ENCODE peak calls at places on chromosome 10, in nine cellular contexts. W is left ventricle myocardium inferior; T is GM23248; F is heart left ventricle; V is uterus; U is CD8-positive, alpha-beta memory T cell; R is heart right ventricle; K is fibroblast of lung; A is breast epithelium. P is an unnamed sample. For H3K4me1 and H3K27me3, the result is how much of the 10 kb centered on the place peaks cover.

GRCh38 chr10:127563718-127564553 is 14.8 kb downstream of the NPS start:
- DNase-seq in W (no peak), T (peak), F (no peak), V (no peak), U (no peak), R (no peak), K (no peak), A (no peak), P (no peak)

GRCh38 chr10:17951868-17952371 is at the start of gene SLC39A12:
- DNase-seq in W (no peak), T (peak), F (no peak), V (no peak), U (no peak), R (no peak), K (peak), A (no peak), P (no peak)

GRCh38 chr10:105956550-105956949 is 1208.0 kb downstream of the SORCS1 start:
- DNase-seq in W (no peak), T (no peak), F (no peak), V (no peak), U (no peak), R (no peak), K (no peak), A (no peak), P (no peak)

GRCh38 chr10:93893646-93894515 is at the start of gene SLC35G1:
- DNase-seq in W (peak), T (peak), F (peak), V (peak), U (peak), R (peak), K (peak), A (no peak), P (no peak)

GRCh38 chr10:45160266-45160665 is 155.1 kb downstream of the OR13A1 start:
- DNase-seq in W (no peak), T (peak), F (no peak), V (no peak), U (no peak), R (no peak), K (peak), A (no peak), P (no peak)

GRCh38 chr10:31321396-31321941 is 2.5 kb downstream of the ZEB1 start:
- DNase-seq in W (no peak), T (peak), F (no peak), V (no peak), U (peak), R (peak), K (peak), A (no peak), P (no peak)

GRCh38 chr10:104680467-104681401 is 39.6 kb downstream of the SORCS3 start:
- DNase-seq in W (no peak), T (peak), F (no peak), V (peak), U (no peak), R (no peak), K (no peak), A (no peak), P (peak)

GRCh38 chr10:127999801-128000200 is 92.9 kb downstream of the PTPRE start:
- DNase-seq in W (no peak), T (no peak), F (no peak), V (no peak), U (no peak), R (no peak), K (no peak), A (no peak), P (no peak)

GRCh38 chr10:59606551-59606961 is 103.1 kb downstream of the SLC16A9 start:
- DNase-seq in W (no peak), T (peak), F (no peak), V (no peak), U (no peak), R (no peak), K (peak), A (no peak), P (no peak)

GRCh38 chr10:5547934-5548660 is 23.3 kb downstream of the CALML3 start:
- DNase-seq in W (peak), T (no peak), F (peak), V (no peak), U (no peak), R (no peak), K (no peak), A (peak), P (no peak)

GRCh38 chr10:75294518-75294865 is 58.7 kb upstream of the COMTD1 start:
- DNase-seq in W (peak), T (peak), F (peak), V (no peak), U (no peak), R (peak), K (peak), A (no peak), P (no peak)

GRCh38 chr10:98664329-98665042 is 217.8 kb upstream of the HPS1 start:
- DNase-seq in W (no peak), T (peak), F (peak), V (no peak), U (peak), R (no peak), K (peak), A (no peak), P (no peak)

GRCh38 chr10:129769381-129770116 is 194.5 kb downstream of the EBF3 start:
- DNase-seq in W (no peak), T (no peak), F (no peak), V (peak), U (no peak), R (no peak), K (no peak), A (no peak), P (peak)

GRCh38 chr10:27100800-27101347 is 580 bp upstream of the ANKRD26 start:
- DNase-seq in W (no peak), T (no peak), F (no peak), V (no peak), U (peak), R (no peak), K (no peak), A (no peak), P (no peak)

GRCh38 chr10:130545122-130545521 is 408.9 kb downstream of the GLRX3 start:
- DNase-seq in W (no peak), T (no peak), F (no peak), V (no peak), U (no peak), R (no peak), K (no peak), A (no peak), P (peak)

GRCh38 chr10:113202011-113202410 is 252.0 kb downstream of the TCF7L2 start:
- DNase-seq in W (no peak), T (no peak), F (no peak), V (no peak), U (no peak), R (no peak), K (no peak), A (no peak), P (no peak)

GRCh38 chr10:43648083-43648391 is 644 bp downstream of the ZNF32 start:
- DNase-seq in W (no peak), T (no peak), F (no peak), V (no peak), U (no peak), R (no peak), K (peak), A (no peak), P (no peak)

DNA sequence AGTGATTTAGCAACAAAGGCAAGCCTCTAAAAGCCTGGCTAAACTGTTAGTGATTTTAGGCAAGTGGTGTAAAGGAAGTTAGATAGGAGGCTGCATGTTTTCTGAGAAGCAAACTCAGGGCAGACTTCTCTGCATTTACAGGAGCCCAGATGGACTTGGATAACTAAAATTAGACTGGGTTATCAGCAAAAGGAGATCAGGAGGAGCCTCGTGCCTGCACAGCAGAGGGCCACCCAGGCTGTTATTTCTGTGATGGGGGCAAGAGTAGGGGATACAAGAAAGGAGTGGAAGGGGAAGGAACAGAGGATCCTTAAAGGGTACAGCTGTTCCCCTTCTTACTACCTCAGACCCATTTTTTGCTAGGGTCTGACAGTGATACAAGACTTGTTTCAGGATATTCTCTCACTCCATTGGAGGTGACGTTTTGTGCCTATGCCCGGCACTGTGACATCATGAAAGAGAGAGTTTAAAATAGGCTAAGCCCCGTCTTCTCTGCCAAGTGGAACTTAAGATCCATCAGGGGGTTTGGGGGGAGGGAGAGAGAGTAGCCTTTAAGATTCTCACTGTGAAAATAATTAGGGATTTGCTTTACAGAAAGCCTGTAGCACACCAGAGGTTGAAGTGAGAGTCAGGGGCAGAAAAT is 49.5 kb upstream of the PDCD4 start:
- DNase-seq in W (no peak), T (no peak), F (no peak), V (no peak), U (no peak), R (no peak), K (no peak), A (no peak), P (no peak)
- H3K4me1 ChIP-seq in W (half or more), T (under half), F (half or more), V (under half), U (under half), R (under half), K (under half), A (half or more), P (half or more)

GRCh38 chr10:132477398-132478340 is 59.9 kb upstream of the INPP5A start:
- DNase-seq in W (no peak), T (no peak), F (peak), V (no peak), U (no peak), R (no peak), K (no peak), A (peak), P (no peak)
- H3K27me3 ChIP-seq in W (under half), T (under half), F (under half), V (under half), U (under half), R (under half), K (under half), A (under half), P (under half)

DNA sequence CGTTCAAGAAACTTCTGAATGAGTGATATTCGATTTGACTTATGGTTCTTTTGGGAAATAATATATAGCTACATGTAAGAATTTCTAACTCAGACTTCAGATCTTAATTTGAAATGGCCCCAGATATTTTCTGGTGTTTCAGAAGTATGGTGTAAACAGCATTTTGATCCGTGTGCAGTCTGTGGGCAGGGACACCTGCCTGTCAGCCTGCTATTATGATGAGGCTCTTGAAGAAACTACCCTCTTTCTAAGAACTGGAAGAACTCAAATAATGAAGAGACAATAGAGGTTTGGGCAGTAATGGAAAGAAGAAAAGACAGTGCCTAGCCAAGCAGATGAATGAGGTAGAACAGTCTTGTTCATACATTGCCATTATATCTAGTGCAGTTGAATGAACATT is 256.6 kb downstream of the ARHGAP21 start:
- DNase-seq in W (no peak), T (no peak), F (no peak), V (no peak), U (no peak), R (no peak), K (peak), A (no peak), P (no peak)
- H3K4me1 ChIP-seq in W (half or more), T (half or more), F (half or more), V (under half), U (under half), R (under half), K (under half), A (under half), P (under half)

GRCh38 chr10:101219946-101220451 is 9.3 kb downstream of the LBX1 start:
- DNase-seq in W (no peak), T (no peak), F (peak), V (no peak), U (no peak), R (no peak), K (no peak), A (no peak), P (no peak)
- H3K27me3 ChIP-seq in W (half or more), T (half or more), F (half or more), V (half or more), U (half or more), R (half or more), K (half or more), A (under half), P (half or more)

GRCh38 chr10:12708921-12709320 is 292.6 kb downstream of the CCDC3 start:
- DNase-seq in W (no peak), T (peak), F (no peak), V (no peak), U (no peak), R (no peak), K (no peak), A (no peak), P (no peak)
- H3K4me1 ChIP-seq in W (under half), T (half or more), F (under half), V (under half), U (under half), R (half or more), K (under half), A (under half), P (under half)

DNA sequence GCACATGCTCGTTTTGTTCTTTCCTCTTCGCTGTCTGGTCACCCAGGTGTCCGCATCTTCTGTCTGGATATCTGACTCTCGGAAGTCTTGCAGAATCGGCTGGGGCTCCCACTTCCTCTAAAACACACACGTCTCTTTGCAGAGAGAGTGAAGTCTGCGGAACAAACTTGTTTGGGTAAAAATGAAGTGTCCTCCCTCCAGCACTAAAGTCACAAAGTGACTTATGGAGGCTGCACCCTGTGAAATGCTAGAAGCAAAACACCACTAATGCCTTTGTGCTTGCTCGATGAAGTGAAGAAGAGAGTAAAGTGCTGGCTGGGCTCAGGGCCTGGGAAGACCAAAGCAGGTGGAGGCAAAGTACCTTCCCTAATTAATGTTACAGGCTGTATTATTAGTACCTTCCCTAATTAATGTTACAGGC is 71.4 kb downstream of the FGFR2 start:
- DNase-seq in W (no peak), T (no peak), F (no peak), V (no peak), U (no peak), R (no peak), K (no peak), A (no peak), P (no peak)
- H3K27me3 ChIP-seq in W (half or more), T (under half), F (under half), V (under half), U (under half), R (under half), K (under half), A (under half), P (under half)

GRCh38 chr10:79111846-79112614 is 43.3 kb downstream of the ZMIZ1 start:
- DNase-seq in W (peak), T (no peak), F (no peak), V (no peak), U (no peak), R (peak), K (no peak), A (no peak), P (no peak)

GRCh38 chr10:79111427-79111826 is 42.7 kb downstream of the ZMIZ1 start:
- DNase-seq in W (no peak), T (peak), F (no peak), V (no peak), U (no peak), R (no peak), K (peak), A (no peak), P (no peak)

GRCh38 chr10:79115302-79115701 is 46.5 kb downstream of the ZMIZ1 start:
- DNase-seq in W (no peak), T (no peak), F (no peak), V (no peak), U (no peak), R (no peak), K (no peak), A (no peak), P (no peak)

GRCh38 chr10:79112898-79113431 is 44.2 kb downstream of the ZMIZ1 start:
- DNase-seq in W (peak), T (peak), F (no peak), V (peak), U (no peak), R (peak), K (peak), A (no peak), P (no peak)

DNA sequence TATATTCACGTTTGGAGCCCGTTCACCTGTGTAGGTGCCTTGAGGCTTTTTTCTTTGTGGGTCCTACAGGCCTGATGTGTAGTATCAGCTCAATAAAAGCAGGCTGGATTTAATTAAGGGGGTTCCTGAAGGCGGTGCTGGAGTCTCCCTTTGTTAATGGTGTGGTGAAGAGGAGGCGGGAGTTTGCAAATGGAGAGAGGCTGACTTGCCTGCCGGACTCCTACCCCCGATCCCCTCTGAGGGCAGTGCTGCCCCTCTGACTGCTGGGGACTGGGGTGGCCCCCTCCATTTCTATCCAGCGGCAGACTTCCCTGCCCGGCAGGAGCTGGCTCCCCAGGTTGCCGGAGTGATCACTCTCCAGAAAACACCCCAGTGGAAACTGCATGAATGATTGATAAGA is 45.1 kb downstream of the ZMIZ1 start:
- DNase-seq in W (no peak), T (peak), F (no peak), V (no peak), U (no peak), R (no peak), K (no peak), A (no peak), P (no peak)
- H3K4me1 ChIP-seq in W (half or more), T (half or more), F (half or more), V (under half), U (under half), R (half or more), K (under half), A (under half), P (half or more)

DNA sequence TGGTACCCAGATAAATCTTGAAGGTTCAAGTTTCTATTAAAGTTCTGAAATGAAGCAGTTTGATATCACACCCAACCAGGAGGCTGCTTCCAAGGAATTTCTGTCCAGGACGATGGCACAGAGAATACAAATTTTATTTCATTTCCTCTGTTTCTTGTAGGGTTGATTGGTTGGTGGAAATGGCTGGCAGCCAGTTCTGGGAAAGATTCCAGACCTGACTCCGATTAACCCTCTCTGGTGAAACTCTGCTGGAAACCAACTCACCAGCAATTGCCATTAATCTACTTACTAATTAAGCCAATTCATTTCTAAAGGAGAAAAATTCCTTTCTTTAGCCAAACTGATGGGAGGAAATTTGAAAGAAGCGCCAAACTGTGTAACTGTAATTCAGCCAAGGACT is 10.6 kb downstream of the PTF1A start:
- DNase-seq in W (no peak), T (no peak), F (no peak), V (no peak), U (no peak), R (no peak), K (no peak), A (no peak), P (no peak)
- H3K27me3 ChIP-seq in W (half or more), T (half or more), F (under half), V (under half), U (under half), R (half or more), K (under half), A (under half), P (half or more)

P was measured in esophagus muscularis mucosa.